ENCODE peak calls at places on chromosomes 2 and 18, in six cellular contexts. One of them, this sample, is unnamed.
A peak's percentile ranks its signal among the peaks of the same experiment; 100 is the strongest.

GRCh38 chr18:42931501-42931900 is 184.0 kb downstream of the RIT2 start:
- DNase-seq in HS-5: peak; percentile 65
- DNase-seq in AG09319: no peak
- DNase-seq in stimulated activated naive CD4-positive, alpha-beta T cell treated with Interleukin-2 at 50 U/mL for 16 hours: no peak
- DNase-seq in BE2C: no peak
- DNase-seq in AG10803: peak; percentile 39
- DNase-seq in this sample: peak; percentile 32

GRCh38 chr18:45522371-45522770 is 92.9 kb upstream of the SLC14A2 start:
- DNase-seq in HS-5: no peak
- DNase-seq in AG09319: no peak
- DNase-seq in stimulated activated naive CD4-positive, alpha-beta T cell treated with Interleukin-2 at 50 U/mL for 16 hours: no peak
- DNase-seq in BE2C: no peak
- DNase-seq in AG10803: peak; percentile 89
- DNase-seq in this sample: peak; percentile 39

GRCh38 chr2:218259099-218259921 is 1.5 kb upstream of the GPBAR1 start:
- DNase-seq in HS-5: no peak
- DNase-seq in AG09319: no peak
- DNase-seq in stimulated activated naive CD4-positive, alpha-beta T cell treated with Interleukin-2 at 50 U/mL for 16 hours: no peak
- DNase-seq in BE2C: peak; percentile 86
- DNase-seq in AG10803: peak; percentile 67
- DNase-seq in this sample: no peak

GRCh38 chr2:80968450-80968849 is 663.9 kb upstream of the LRRTM1 start:
- DNase-seq in HS-5: no peak
- DNase-seq in AG09319: no peak
- DNase-seq in stimulated activated naive CD4-positive, alpha-beta T cell treated with Interleukin-2 at 50 U/mL for 16 hours: no peak
- DNase-seq in BE2C: no peak
- DNase-seq in AG10803: no peak
- DNase-seq in this sample: no peak

GRCh38 chr2:24568492-24568891 is 77.4 kb downstream of the NCOA1 start:
- DNase-seq in HS-5: no peak
- DNase-seq in AG09319: no peak
- DNase-seq in stimulated activated naive CD4-positive, alpha-beta T cell treated with Interleukin-2 at 50 U/mL for 16 hours: no peak
- DNase-seq in BE2C: no peak
- DNase-seq in AG10803: no peak
- DNase-seq in this sample: no peak

GRCh38 chr2:112048887-112049286 is 6.2 kb upstream of the TMEM87B start:
- DNase-seq in HS-5: peak; percentile 49
- DNase-seq in AG09319: peak; percentile 36
- DNase-seq in stimulated activated naive CD4-positive, alpha-beta T cell treated with Interleukin-2 at 50 U/mL for 16 hours: no peak
- DNase-seq in BE2C: no peak
- DNase-seq in AG10803: peak; percentile 61
- DNase-seq in this sample: peak; percentile 19

GRCh38 chr18:40935423-40935822 is 1019.6 kb upstream of the PIK3C3 start:
- DNase-seq in HS-5: no peak
- DNase-seq in AG09319: no peak
- DNase-seq in stimulated activated naive CD4-positive, alpha-beta T cell treated with Interleukin-2 at 50 U/mL for 16 hours: no peak
- DNase-seq in BE2C: no peak
- DNase-seq in AG10803: peak; percentile 20
- DNase-seq in this sample: no peak

GRCh38 chr18:22405142-22405541 is 12.6 kb downstream of the CTAGE1 start:
- DNase-seq in HS-5: no peak
- DNase-seq in AG09319: no peak
- DNase-seq in stimulated activated naive CD4-positive, alpha-beta T cell treated with Interleukin-2 at 50 U/mL for 16 hours: no peak
- DNase-seq in BE2C: no peak
- DNase-seq in AG10803: no peak
- DNase-seq in this sample: no peak

GRCh38 chr2:16765356-16765755 is 99.7 kb upstream of the CYRIA start:
- DNase-seq in HS-5: no peak
- DNase-seq in AG09319: no peak
- DNase-seq in stimulated activated naive CD4-positive, alpha-beta T cell treated with Interleukin-2 at 50 U/mL for 16 hours: no peak
- DNase-seq in BE2C: no peak
- DNase-seq in AG10803: no peak
- DNase-seq in this sample: no peak

GRCh38 chr2:27021253-27021801 is 11.4 kb upstream of the TMEM214 start:
- DNase-seq in HS-5: no peak
- DNase-seq in AG09319: no peak
- DNase-seq in stimulated activated naive CD4-positive, alpha-beta T cell treated with Interleukin-2 at 50 U/mL for 16 hours: no peak
- DNase-seq in BE2C: no peak
- DNase-seq in AG10803: peak; percentile 40
- DNase-seq in this sample: no peak

GRCh38 chr2:3805120-3805519 is 101.7 kb downstream of the DCDC2C start:
- DNase-seq in HS-5: no peak
- DNase-seq in AG09319: no peak
- DNase-seq in stimulated activated naive CD4-positive, alpha-beta T cell treated with Interleukin-2 at 50 U/mL for 16 hours: no peak
- DNase-seq in BE2C: peak; percentile 68
- DNase-seq in AG10803: no peak
- DNase-seq in this sample: no peak

GRCh38 chr2:172280820-172281454 is 146.4 kb upstream of the ITGA6 start:
- DNase-seq in HS-5: no peak
- DNase-seq in AG09319: no peak
- DNase-seq in stimulated activated naive CD4-positive, alpha-beta T cell treated with Interleukin-2 at 50 U/mL for 16 hours: no peak
- DNase-seq in BE2C: no peak
- DNase-seq in AG10803: no peak
- DNase-seq in this sample: no peak

GRCh38 chr18:54881229-54881753 is 53.0 kb downstream of the RAB27B start:
- DNase-seq in HS-5: no peak
- DNase-seq in AG09319: no peak
- DNase-seq in stimulated activated naive CD4-positive, alpha-beta T cell treated with Interleukin-2 at 50 U/mL for 16 hours: no peak
- DNase-seq in BE2C: peak; percentile 16
- DNase-seq in AG10803: no peak
- DNase-seq in this sample: no peak

GRCh38 chr2:239951825-239952224 is 73.3 kb downstream of the NDUFA10 start:
- DNase-seq in HS-5: no peak
- DNase-seq in AG09319: no peak
- DNase-seq in stimulated activated naive CD4-positive, alpha-beta T cell treated with Interleukin-2 at 50 U/mL for 16 hours: no peak
- DNase-seq in BE2C: no peak
- DNase-seq in AG10803: no peak
- DNase-seq in this sample: no peak

GRCh38 chr2:153532160-153532559 is 53.6 kb upstream of the RPRM start:
- DNase-seq in HS-5: no peak
- DNase-seq in AG09319: no peak
- DNase-seq in stimulated activated naive CD4-positive, alpha-beta T cell treated with Interleukin-2 at 50 U/mL for 16 hours: no peak
- DNase-seq in BE2C: no peak
- DNase-seq in AG10803: no peak
- DNase-seq in this sample: no peak

GRCh38 chr2:144331652-144332355 is 188.1 kb downstream of the ZEB2 start:
- DNase-seq in HS-5: peak; percentile 39
- DNase-seq in AG09319: no peak
- DNase-seq in stimulated activated naive CD4-positive, alpha-beta T cell treated with Interleukin-2 at 50 U/mL for 16 hours: peak; percentile 84
- DNase-seq in BE2C: no peak
- DNase-seq in AG10803: no peak
- DNase-seq in this sample: no peak

GRCh38 chr2:160294339-160294803 is 94.3 kb upstream of the ITGB6 start:
- DNase-seq in HS-5: no peak
- DNase-seq in AG09319: peak; percentile 60
- DNase-seq in stimulated activated naive CD4-positive, alpha-beta T cell treated with Interleukin-2 at 50 U/mL for 16 hours: peak; percentile 35
- DNase-seq in BE2C: no peak
- DNase-seq in AG10803: peak; percentile 87
- DNase-seq in this sample: no peak

GRCh38 chr2:150806336-150806735 is 318.9 kb upstream of the RND3 start:
- DNase-seq in HS-5: no peak
- DNase-seq in AG09319: no peak
- DNase-seq in stimulated activated naive CD4-positive, alpha-beta T cell treated with Interleukin-2 at 50 U/mL for 16 hours: no peak
- DNase-seq in BE2C: no peak
- DNase-seq in AG10803: no peak
- DNase-seq in this sample: no peak

GRCh38 chr2:121489284-121489683 is 41.4 kb upstream of the RNU4ATAC start:
- DNase-seq in HS-5: no peak
- DNase-seq in AG09319: no peak
- DNase-seq in stimulated activated naive CD4-positive, alpha-beta T cell treated with Interleukin-2 at 50 U/mL for 16 hours: no peak
- DNase-seq in BE2C: no peak
- DNase-seq in AG10803: no peak
- DNase-seq in this sample: no peak

GRCh38 chr2:30979822-30980245 is 158.4 kb downstream of the GALNT14 start:
- DNase-seq in HS-5: peak; percentile 73
- DNase-seq in AG09319: peak; percentile 54
- DNase-seq in stimulated activated naive CD4-positive, alpha-beta T cell treated with Interleukin-2 at 50 U/mL for 16 hours: no peak
- DNase-seq in BE2C: peak; percentile 40
- DNase-seq in AG10803: peak; percentile 85
- DNase-seq in this sample: peak; percentile 27

GRCh38 chr18:46073474-46074331 is 1.6 kb upstream of the PSTPIP2 start:
- DNase-seq in HS-5: no peak
- DNase-seq in AG09319: peak; percentile 15
- DNase-seq in stimulated activated naive CD4-positive, alpha-beta T cell treated with Interleukin-2 at 50 U/mL for 16 hours: peak; percentile 10
- DNase-seq in BE2C: peak; percentile 24
- DNase-seq in AG10803: peak; percentile 57
- DNase-seq in this sample: no peak

GRCh38 chr18:56124186-56124585 is 514.2 kb downstream of the TXNL1 start:
- DNase-seq in HS-5: peak; percentile 46
- DNase-seq in AG09319: peak; percentile 44
- DNase-seq in stimulated activated naive CD4-positive, alpha-beta T cell treated with Interleukin-2 at 50 U/mL for 16 hours: no peak
- DNase-seq in BE2C: no peak
- DNase-seq in AG10803: peak; percentile 92
- DNase-seq in this sample: peak; percentile 96

GRCh38 chr2:145402706-145403277 is 882.9 kb upstream of the ZEB2 start:
- DNase-seq in HS-5: no peak
- DNase-seq in AG09319: no peak
- DNase-seq in stimulated activated naive CD4-positive, alpha-beta T cell treated with Interleukin-2 at 50 U/mL for 16 hours: no peak
- DNase-seq in BE2C: no peak
- DNase-seq in AG10803: no peak
- DNase-seq in this sample: no peak

GRCh38 chr2:220270506-220271070 is 643.2 kb downstream of the SLC4A3 start:
- DNase-seq in HS-5: no peak
- DNase-seq in AG09319: no peak
- DNase-seq in stimulated activated naive CD4-positive, alpha-beta T cell treated with Interleukin-2 at 50 U/mL for 16 hours: no peak
- DNase-seq in BE2C: no peak
- DNase-seq in AG10803: no peak
- DNase-seq in this sample: no peak

GRCh38 chr2:225471492-225471891 is 72.0 kb downstream of the NYAP2 start:
- DNase-seq in HS-5: no peak
- DNase-seq in AG09319: no peak
- DNase-seq in stimulated activated naive CD4-positive, alpha-beta T cell treated with Interleukin-2 at 50 U/mL for 16 hours: no peak
- DNase-seq in BE2C: no peak
- DNase-seq in AG10803: no peak
- DNase-seq in this sample: no peak

GRCh38 chr2:62292190-62292589 is 96.3 kb downstream of the B3GNT2 start:
- DNase-seq in HS-5: no peak
- DNase-seq in AG09319: no peak
- DNase-seq in stimulated activated naive CD4-positive, alpha-beta T cell treated with Interleukin-2 at 50 U/mL for 16 hours: no peak
- DNase-seq in BE2C: no peak
- DNase-seq in AG10803: peak; percentile 35
- DNase-seq in this sample: no peak

GRCh38 chr2:136319227-136319626 is 201.3 kb upstream of the CXCR4 start:
- DNase-seq in HS-5: no peak
- DNase-seq in AG09319: no peak
- DNase-seq in stimulated activated naive CD4-positive, alpha-beta T cell treated with Interleukin-2 at 50 U/mL for 16 hours: no peak
- DNase-seq in BE2C: no peak
- DNase-seq in AG10803: no peak
- DNase-seq in this sample: no peak

GRCh38 chr2:180876506-180876905 is 103.9 kb upstream of the UBE2E3 start:
- DNase-seq in HS-5: no peak
- DNase-seq in AG09319: no peak
- DNase-seq in stimulated activated naive CD4-positive, alpha-beta T cell treated with Interleukin-2 at 50 U/mL for 16 hours: no peak
- DNase-seq in BE2C: no peak
- DNase-seq in AG10803: peak; percentile 50
- DNase-seq in this sample: no peak

GRCh38 chr18:46946656-46947282 is 29.4 kb downstream of the KATNAL2 start:
- DNase-seq in HS-5: peak; percentile 56
- DNase-seq in AG09319: peak; percentile 39
- DNase-seq in stimulated activated naive CD4-positive, alpha-beta T cell treated with Interleukin-2 at 50 U/mL for 16 hours: peak; percentile 24
- DNase-seq in BE2C: peak; percentile 78
- DNase-seq in AG10803: peak; percentile 69
- DNase-seq in this sample: peak; percentile 51

GRCh38 chr2:31275976-31276375 is 42.0 kb downstream of the EHD3 start:
- DNase-seq in HS-5: no peak
- DNase-seq in AG09319: no peak
- DNase-seq in stimulated activated naive CD4-positive, alpha-beta T cell treated with Interleukin-2 at 50 U/mL for 16 hours: no peak
- DNase-seq in BE2C: no peak
- DNase-seq in AG10803: no peak
- DNase-seq in this sample: no peak

This sample was measured in BJ.